ENCODE peak calls at places on chromosomes 6 and 20, in five cellular contexts. One of them, this sample, is unnamed.

GRCh38 chr6:133815313-133815712 is 73.6 kb upstream of the TCF21 start:
- DNase-seq in endothelial cell: no peak
- DNase-seq in tibial artery: no peak
- DNase-seq in GM13977: no peak
- DNase-seq in fibroblast of pulmonary artery: no peak
- DNase-seq in this sample: no peak

GRCh38 chr20:34249291-34249690 is 8.1 kb downstream of the ASIP start:
- DNase-seq in fibroblast of pulmonary artery: peak
- DNase-seq in endothelial cell: no peak
- DNase-seq in GM13977: peak
- DNase-seq in tibial artery: no peak
- DNase-seq in this sample: peak

GRCh38 chr20:57779401-57780003 is 69.7 kb upstream of the PMEPA1 start:
- DNase-seq in fibroblast of pulmonary artery: no peak
- DNase-seq in endothelial cell: no peak
- DNase-seq in tibial artery: no peak
- DNase-seq in GM13977: no peak
- DNase-seq in this sample: no peak

GRCh38 chr20:13765299-13765698 is 19.4 kb downstream of the ESF1 start:
- DNase-seq in endothelial cell: no peak
- DNase-seq in fibroblast of pulmonary artery: peak
- DNase-seq in tibial artery: no peak
- DNase-seq in GM13977: no peak
- DNase-seq in this sample: no peak

GRCh38 chr6:4598384-4598783 is 177.8 kb upstream of the CDYL start:
- DNase-seq in tibial artery: no peak
- DNase-seq in GM13977: no peak
- DNase-seq in endothelial cell: no peak
- DNase-seq in fibroblast of pulmonary artery: no peak
- DNase-seq in this sample: no peak

GRCh38 chr6:169316651-169317050 is 63.0 kb upstream of the THBS2 start:
- DNase-seq in fibroblast of pulmonary artery: no peak
- DNase-seq in GM13977: no peak
- DNase-seq in endothelial cell: no peak
- DNase-seq in tibial artery: no peak
- DNase-seq in this sample: no peak

GRCh38 chr6:168542301-168542700 is 101.3 kb downstream of the SMOC2 start:
- DNase-seq in tibial artery: no peak
- DNase-seq in GM13977: no peak
- DNase-seq in endothelial cell: no peak
- DNase-seq in fibroblast of pulmonary artery: peak
- DNase-seq in this sample: no peak

GRCh38 chr6:158654498-158654897 is 4.6 kb downstream of the SYTL3 start:
- DNase-seq in endothelial cell: no peak
- DNase-seq in tibial artery: peak
- DNase-seq in fibroblast of pulmonary artery: peak
- DNase-seq in GM13977: no peak
- DNase-seq in this sample: no peak

GRCh38 chr6:143759666-143760065 is 81.9 kb downstream of the PHACTR2 start:
- DNase-seq in fibroblast of pulmonary artery: peak
- DNase-seq in GM13977: no peak
- DNase-seq in tibial artery: no peak
- DNase-seq in endothelial cell: no peak
- DNase-seq in this sample: no peak

GRCh38 chr6:125095501-125096301 is 57.9 kb upstream of the TPD52L1 start:
- DNase-seq in GM13977: no peak
- DNase-seq in endothelial cell: no peak
- DNase-seq in fibroblast of pulmonary artery: peak
- DNase-seq in tibial artery: no peak
- DNase-seq in this sample: no peak

GRCh38 chr6:157455731-157456523 is 74.9 kb downstream of the ZDHHC14 start:
- DNase-seq in fibroblast of pulmonary artery: no peak
- DNase-seq in tibial artery: no peak
- DNase-seq in endothelial cell: no peak
- DNase-seq in GM13977: no peak
- DNase-seq in this sample: no peak

GRCh38 chr6:162753775-162754174 is 26.0 kb downstream of the PACRG start:
- DNase-seq in tibial artery: no peak
- DNase-seq in endothelial cell: no peak
- DNase-seq in fibroblast of pulmonary artery: no peak
- DNase-seq in GM13977: no peak
- DNase-seq in this sample: no peak

GRCh38 chr6:5677219-5678000 is 329.3 kb downstream of the NRN1 start:
- DNase-seq in endothelial cell: no peak
- DNase-seq in GM13977: no peak
- DNase-seq in fibroblast of pulmonary artery: no peak
- DNase-seq in tibial artery: no peak
- DNase-seq in this sample: no peak

GRCh38 chr20:39289316-39289715 is 327.2 kb downstream of the DHX35 start:
- DNase-seq in GM13977: peak
- DNase-seq in fibroblast of pulmonary artery: no peak
- DNase-seq in endothelial cell: no peak
- DNase-seq in tibial artery: no peak
- DNase-seq in this sample: peak
- TF ChIP-seq CTCF in GM13977: peak
- TF ChIP-seq CTCF in fibroblast of pulmonary artery: no peak
- TF ChIP-seq CTCF in endothelial cell: peak
- TF ChIP-seq CTCF in tibial artery: no peak
- TF ChIP-seq CTCF in this sample: peak

GRCh38 chr6:83226517-83226916 is 33.4 kb downstream of the RWDD2A start:
- DNase-seq in fibroblast of pulmonary artery: no peak
- DNase-seq in GM13977: no peak
- DNase-seq in tibial artery: no peak
- DNase-seq in endothelial cell: no peak
- DNase-seq in this sample: no peak

GRCh38 chr6:83221302-83221701 is 28.1 kb downstream of the RWDD2A start:
- DNase-seq in endothelial cell: no peak
- DNase-seq in fibroblast of pulmonary artery: no peak
- DNase-seq in GM13977: no peak
- DNase-seq in tibial artery: no peak
- DNase-seq in this sample: no peak

GRCh38 chr6:83220121-83220520 is 27.0 kb downstream of the RWDD2A start:
- DNase-seq in endothelial cell: no peak
- DNase-seq in tibial artery: no peak
- DNase-seq in GM13977: no peak
- DNase-seq in fibroblast of pulmonary artery: no peak
- DNase-seq in this sample: no peak

GRCh38 chr6:83216806-83217205 is 23.6 kb downstream of the RWDD2A start:
- DNase-seq in endothelial cell: no peak
- DNase-seq in fibroblast of pulmonary artery: no peak
- DNase-seq in GM13977: no peak
- DNase-seq in tibial artery: no peak
- DNase-seq in this sample: no peak

GRCh38 chr6:83221886-83222479 is 28.8 kb downstream of the RWDD2A start:
- DNase-seq in GM13977: peak
- DNase-seq in tibial artery: no peak
- DNase-seq in fibroblast of pulmonary artery: peak
- DNase-seq in endothelial cell: no peak
- DNase-seq in this sample: no peak
- TF ChIP-seq CTCF in GM13977: peak
- TF ChIP-seq CTCF in tibial artery: peak
- TF ChIP-seq CTCF in fibroblast of pulmonary artery: peak
- TF ChIP-seq CTCF in endothelial cell: peak
- TF ChIP-seq CTCF in this sample: peak

DNA sequence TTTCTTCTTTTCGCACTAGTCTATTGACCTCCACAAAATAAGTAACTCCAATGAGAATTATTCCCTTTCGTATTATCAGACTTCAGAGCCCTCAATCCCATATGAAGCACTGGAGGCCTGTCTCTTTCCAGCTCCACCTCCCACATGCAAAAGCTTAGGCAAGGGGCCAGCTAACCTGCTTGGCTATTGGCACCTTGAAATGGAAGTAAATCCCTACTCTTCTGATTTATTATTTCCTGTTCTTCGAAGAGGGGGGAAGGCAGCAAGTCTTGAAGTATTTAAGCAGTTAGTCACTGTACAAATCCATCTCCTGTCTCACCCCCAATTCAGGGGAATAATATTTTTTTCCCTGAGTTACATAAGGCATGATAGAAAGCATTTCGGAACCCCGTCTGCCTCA is 577.8 kb downstream of the MAFB start:
- DNase-seq in GM13977: no peak
- DNase-seq in fibroblast of pulmonary artery: no peak
- DNase-seq in endothelial cell: no peak
- DNase-seq in tibial artery: no peak
- DNase-seq in this sample: no peak
- TF ChIP-seq CTCF in GM13977: no peak
- TF ChIP-seq CTCF in fibroblast of pulmonary artery: no peak
- TF ChIP-seq CTCF in endothelial cell: no peak
- TF ChIP-seq CTCF in tibial artery: no peak
- TF ChIP-seq CTCF in this sample: no peak

GRCh38 chr6:111566873-111567517 is 38.7 kb downstream of the TRAF3IP2 start:
- DNase-seq in GM13977: no peak
- DNase-seq in endothelial cell: peak
- DNase-seq in tibial artery: no peak
- DNase-seq in fibroblast of pulmonary artery: peak
- DNase-seq in this sample: peak

GRCh38 chr6:111564482-111564945 is 41.2 kb downstream of the TRAF3IP2 start:
- DNase-seq in GM13977: no peak
- DNase-seq in endothelial cell: no peak
- DNase-seq in tibial artery: peak
- DNase-seq in fibroblast of pulmonary artery: peak
- DNase-seq in this sample: peak

GRCh38 chr6:111563581-111563980 is 42.1 kb downstream of the TRAF3IP2 start:
- DNase-seq in GM13977: no peak
- DNase-seq in endothelial cell: no peak
- DNase-seq in fibroblast of pulmonary artery: no peak
- DNase-seq in tibial artery: no peak
- DNase-seq in this sample: no peak

GRCh38 chr6:111566222-111566717 is 39.4 kb downstream of the TRAF3IP2 start:
- DNase-seq in fibroblast of pulmonary artery: no peak
- DNase-seq in GM13977: no peak
- DNase-seq in tibial artery: no peak
- DNase-seq in endothelial cell: no peak
- DNase-seq in this sample: no peak

GRCh38 chr6:111565316-111566221 is 40.1 kb downstream of the TRAF3IP2 start:
- DNase-seq in GM13977: peak
- DNase-seq in fibroblast of pulmonary artery: no peak
- DNase-seq in tibial artery: no peak
- DNase-seq in endothelial cell: no peak
- DNase-seq in this sample: peak
- TF ChIP-seq CTCF in GM13977: peak
- TF ChIP-seq CTCF in fibroblast of pulmonary artery: no peak
- TF ChIP-seq CTCF in tibial artery: no peak
- TF ChIP-seq CTCF in endothelial cell: peak
- TF ChIP-seq CTCF in this sample: peak

DNA sequence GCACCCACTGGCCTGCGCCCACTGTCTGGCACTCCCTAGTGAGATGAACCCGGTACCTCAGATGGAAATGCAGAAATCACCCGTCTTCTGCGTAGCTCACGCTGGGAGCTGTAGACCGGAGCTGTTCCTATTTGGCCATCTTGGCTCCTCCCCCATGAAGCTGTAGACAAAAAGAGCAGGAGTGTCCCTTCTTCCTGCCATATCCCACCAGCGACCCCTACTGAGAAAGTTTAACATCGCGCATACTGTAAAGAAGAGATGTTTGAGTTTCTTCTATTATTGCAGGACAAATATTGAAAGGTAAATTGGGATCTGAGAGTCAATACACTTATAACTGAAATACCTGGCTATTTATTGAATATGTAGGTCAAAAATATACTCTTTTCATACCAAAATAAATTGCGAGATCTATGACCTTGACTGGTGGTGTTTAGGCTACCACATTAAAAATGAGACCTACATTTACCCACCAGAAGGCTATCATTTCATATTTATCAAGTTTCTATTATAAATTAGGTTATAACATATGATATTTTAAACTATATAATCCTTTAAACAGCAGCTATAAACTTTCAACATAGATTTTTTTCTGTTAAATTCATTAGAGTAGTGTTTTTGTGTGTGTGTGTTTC is 586.3 kb downstream of the HTR1B start:
- DNase-seq in tibial artery: no peak
- DNase-seq in GM13977: no peak
- DNase-seq in fibroblast of pulmonary artery: peak
- DNase-seq in endothelial cell: peak
- DNase-seq in this sample: no peak
- TF ChIP-seq CTCF in tibial artery: peak
- TF ChIP-seq CTCF in GM13977: peak
- TF ChIP-seq CTCF in fibroblast of pulmonary artery: peak
- TF ChIP-seq CTCF in endothelial cell: peak
- TF ChIP-seq CTCF in this sample: no peak

DNA sequence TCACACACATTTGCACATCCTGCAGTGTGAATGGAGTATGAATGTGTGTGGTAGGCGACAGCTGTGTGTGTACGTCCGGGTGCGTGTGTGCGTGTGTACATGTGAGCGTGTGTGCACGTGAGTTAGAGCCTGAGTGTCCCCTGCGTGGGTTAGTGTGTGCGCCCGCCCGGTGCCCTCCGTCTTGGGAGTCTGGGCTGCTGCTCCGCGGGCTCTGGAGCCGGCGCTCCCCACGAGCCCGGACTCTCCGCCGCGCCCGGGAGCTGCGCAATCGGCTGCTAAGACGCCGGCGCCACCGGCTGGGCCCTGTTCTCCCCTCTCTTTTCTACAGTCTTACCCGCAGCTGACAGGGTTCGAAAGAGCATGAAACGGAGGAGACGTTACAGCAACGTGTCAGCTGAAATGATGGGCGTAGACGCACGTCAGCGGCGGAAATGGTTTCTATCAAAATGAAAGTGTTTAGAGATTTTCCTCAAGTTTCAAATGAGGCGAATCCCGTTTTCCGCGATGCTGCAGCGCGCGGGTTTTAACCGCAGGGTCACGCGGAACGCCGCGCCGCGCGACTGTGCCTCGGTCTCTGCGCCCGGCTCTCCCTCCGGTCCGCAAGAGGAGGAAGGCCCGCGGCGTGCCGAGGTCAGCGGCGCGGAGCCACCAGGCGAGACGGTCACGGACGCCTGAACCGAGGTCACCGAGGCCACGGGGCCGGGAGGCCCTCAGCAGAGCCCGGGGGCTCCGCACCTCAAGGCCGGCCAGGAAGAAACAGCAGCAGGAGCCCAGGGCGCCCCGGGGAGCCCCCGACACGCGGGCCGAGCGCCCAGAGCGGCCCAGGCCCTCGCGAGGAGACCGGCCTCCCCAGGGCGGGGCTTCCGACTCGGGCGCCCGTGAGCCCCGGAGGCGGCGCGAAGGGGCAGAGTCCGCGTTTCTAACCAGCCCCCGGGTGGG is 95.3 kb upstream of the BHLHE23 start:
- DNase-seq in tibial artery: no peak
- DNase-seq in fibroblast of pulmonary artery: peak
- DNase-seq in GM13977: peak
- DNase-seq in endothelial cell: no peak
- DNase-seq in this sample: peak
- TF ChIP-seq CTCF in tibial artery: no peak
- TF ChIP-seq CTCF in fibroblast of pulmonary artery: no peak
- TF ChIP-seq CTCF in GM13977: no peak
- TF ChIP-seq CTCF in endothelial cell: no peak
- TF ChIP-seq CTCF in this sample: no peak

GRCh38 chr6:30907758-30908591 is at the start of gene GTF2H4:
- DNase-seq in fibroblast of pulmonary artery: peak
- DNase-seq in endothelial cell: peak
- DNase-seq in GM13977: peak
- DNase-seq in tibial artery: peak
- DNase-seq in this sample: peak
- TF ChIP-seq CTCF in fibroblast of pulmonary artery: no peak
- TF ChIP-seq CTCF in endothelial cell: no peak
- TF ChIP-seq CTCF in GM13977: no peak
- TF ChIP-seq CTCF in tibial artery: no peak
- TF ChIP-seq CTCF in this sample: no peak

This sample was measured in activated CD8-positive, alpha-beta T cell treated with anti-CD3 and anti-CD28 coated beads for 36 hours.